ENCODE peak calls at places on chromosomes 6 and 20, in six cellular contexts. S is NCI-H774; Q is activated naive CD8-positive, alpha-beta T cell treated with anti-CD3 and anti-CD28 coated beads, Interleukin-2, amount 50 U/mL, for 16 hours; C is astrocyte of the spinal cord; V is NCI-H524; A is left cardiac atrium. F is an unnamed sample.

GRCh38 chr6:35972471-35972985 is 51.6 kb upstream of the SRPK1 start:
- DNase-seq in A (no peak), Q (no peak), S (no peak), V (no peak), C (no peak), F (no peak)

GRCh38 chr6:156794963-156795362 is 17.8 kb downstream of the ARID1B start:
- DNase-seq in A (no peak), Q (no peak), S (no peak), C (no peak), V (no peak), F (no peak)

GRCh38 chr6:1233924-1234323 is 78.0 kb upstream of the FOXQ1 start:
- DNase-seq in V (no peak), C (no peak), S (no peak), Q (no peak), A (no peak), F (no peak)

GRCh38 chr6:52390361-52390727 is 28.4 kb downstream of the PAQR8 start:
- DNase-seq in S (peak), C (peak), A (no peak), Q (peak), V (no peak), F (peak)

GRCh38 chr20:4217349-4217761 is 202.0 kb upstream of the RNF24 start:
- DNase-seq in C (no peak), Q (no peak), A (no peak), V (no peak), S (no peak), F (no peak)

GRCh38 chr6:162344935-162345599 is 382.5 kb downstream of the PRKN start:
- DNase-seq in A (no peak), C (peak), V (no peak), S (no peak), Q (no peak), F (no peak)

GRCh38 chr20:51790256-51790655 is 12.1 kb downstream of the SALL4 start:
- DNase-seq in S (no peak), A (no peak), C (no peak), V (no peak), Q (no peak), F (no peak)

GRCh38 chr6:54206510-54206909 is 95.3 kb downstream of the MLIP start:
- DNase-seq in A (no peak), Q (no peak), S (no peak), V (no peak), C (no peak), F (no peak)

GRCh38 chr6:113432729-113433505 is 424.2 kb upstream of the MARCKS start:
- DNase-seq in C (no peak), A (no peak), Q (no peak), V (no peak), S (no peak), F (no peak)

GRCh38 chr6:158869604-158870417 is 50.6 kb upstream of the EZR start:
- DNase-seq in Q (peak), C (peak), S (peak), V (peak), A (peak), F (peak)

GRCh38 chr20:47620808-47621805 is 119.4 kb downstream of the NCOA3 start:
- DNase-seq in S (peak), A (no peak), Q (no peak), V (no peak), C (peak), F (peak)

F was measured in endothelial cell of umbilical vein.